ENCODE peak calls at places on chromosomes 12 and 14, in five cellular contexts. R is trophoblast cell, M is IMR-90, I is H9, N is mesendoderm. B is an unnamed sample.

GRCh38 chr14:92936085-92936484 is 13.1 kb downstream of the CHGA start:
- DNase-seq in R (no peak), M (no peak), I (no peak), N (no peak), B (no peak)

GRCh38 chr12:10186299-10186698 is 7.5 kb downstream of the TMEM52B start:
- DNase-seq in I (no peak), M (no peak), R (no peak), N (no peak), B (no peak)

GRCh38 chr12:109263439-109263838 is 45.6 kb downstream of the FOXN4 start:
- DNase-seq in R (no peak), I (no peak), N (no peak), M (no peak), B (no peak)

GRCh38 chr14:44151120-44151519 is 356.0 kb downstream of the FSCB start:
- DNase-seq in R (no peak), M (no peak), I (no peak), N (no peak), B (no peak)

GRCh38 chr12:75289678-75290200 is 40.4 kb downstream of the CAPS2 start:
- DNase-seq in R (peak; percentile 8), I (no peak), N (no peak), M (peak; percentile 31), B (no peak)

GRCh38 chr14:63632932-63633514 is 8.6 kb downstream of the WDR89 start:
- DNase-seq in R (peak; percentile 70), N (no peak), I (no peak), M (peak; percentile 44), B (no peak)

GRCh38 chr12:61356485-61356884 is 903.7 kb upstream of the USP15 start:
- DNase-seq in I (no peak), R (no peak), N (no peak), M (no peak), B (no peak)

GRCh38 chr12:121537814-121538698 is 42.8 kb downstream of the KDM2B start:
- DNase-seq in R (no peak), N (no peak), I (no peak), M (no peak), B (no peak)

GRCh38 chr12:759628-760027 is 7.2 kb downstream of the WNK1 start:
- DNase-seq in R (no peak), I (no peak), M (no peak), N (no peak), B (no peak)

GRCh38 chr14:104551851-104552737 is 27.5 kb upstream of the C14orf180 start:
- DNase-seq in N (peak; percentile 3), M (no peak), R (no peak), I (no peak), B (no peak)
- H3K4me2 ChIP-seq in N (no peak overlapping the region), M (no peak overlapping the region), R (no peak overlapping the region), I (no peak overlapping the region), B (no peak overlapping the region)

GRCh38 chr14:96252323-96253052 is 3.5 kb upstream of the BDKRB1 start:
- DNase-seq in N (no peak), R (no peak), M (no peak), I (no peak), B (no peak)
- H3K4ac ChIP-seq in N (no peak overlapping the region), R (peak overlapping the region; percentile 78), M (peak overlapping the region; percentile 99), I (no peak overlapping the region), B (no peak overlapping the region)

DNA sequence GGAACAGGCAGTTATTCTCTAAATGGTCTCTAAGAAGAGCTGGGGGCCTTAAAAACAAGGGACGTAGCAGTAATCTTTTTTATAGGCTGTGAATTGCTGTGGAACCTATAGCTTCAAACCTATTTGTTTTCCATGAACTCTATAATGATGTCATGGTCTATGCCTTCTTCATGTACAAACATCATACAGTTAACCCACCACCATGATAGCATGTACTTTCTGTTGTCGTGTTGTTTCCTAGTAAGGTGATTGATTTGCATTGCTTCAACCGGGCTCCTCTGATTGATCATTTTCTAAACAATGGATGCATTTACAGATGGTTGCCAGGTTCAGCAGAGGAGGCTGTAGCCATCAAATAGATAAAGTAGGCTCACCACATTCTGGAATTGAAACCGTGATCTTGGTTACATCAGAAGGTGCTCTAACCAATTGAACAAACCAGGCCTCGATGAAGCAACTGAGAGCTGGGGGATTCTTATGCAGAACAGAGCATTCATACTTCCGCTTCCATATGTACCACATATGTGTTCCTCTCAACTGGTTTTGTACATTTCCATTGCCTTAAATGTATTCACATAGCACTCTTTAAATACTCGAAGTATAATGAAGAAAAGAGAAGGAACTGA is 25.6 kb upstream of the PCNX1 start:
- DNase-seq in M (no peak), R (no peak), I (no peak), N (no peak), B (no peak)
- H3K27me3 ChIP-seq in M (no peaks in the 10 kb centered on the region), R (no peaks in the 10 kb centered on the region), I (no peaks in the 10 kb centered on the region), N (no peaks in the 10 kb centered on the region), B (no peaks in the 10 kb centered on the region)

GRCh38 chr12:124551268-124552144 is 15.9 kb downstream of the NCOR2 start:
- DNase-seq in R (peak; percentile 52), I (peak; percentile 83), M (peak; percentile 33), N (peak; percentile 89), B (no peak)
- H3K4me2 ChIP-seq in R (peak overlapping the region; percentile 33), I (no peak overlapping the region), M (no peak overlapping the region), N (no peak overlapping the region), B (no peak overlapping the region)

DNA sequence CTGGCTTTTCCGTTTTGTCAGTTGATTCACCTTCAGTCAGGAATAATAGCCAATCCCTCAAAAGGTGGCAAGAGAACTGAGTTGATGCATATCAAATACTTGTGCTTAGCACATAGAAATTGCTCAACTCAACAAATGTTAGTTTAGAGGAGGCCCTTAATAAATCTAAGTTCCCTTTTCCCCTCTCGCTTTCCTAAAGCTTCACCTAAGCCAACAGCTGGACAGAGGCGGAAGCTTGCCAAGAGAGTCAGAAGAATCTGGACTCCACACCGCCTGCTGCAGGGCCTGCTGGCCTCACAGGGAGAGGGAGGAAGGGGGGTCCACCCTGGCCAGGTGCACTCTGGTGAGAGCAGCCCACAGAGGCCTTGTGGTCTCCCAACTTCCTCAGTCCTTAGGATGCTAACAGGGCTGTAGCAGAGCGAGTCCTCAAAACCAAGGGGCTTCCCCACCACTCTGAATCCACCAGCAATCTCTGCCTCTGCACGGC is 213.1 kb downstream of the CHST11 start:
- DNase-seq in I (no peak), R (no peak), M (peak; percentile 35), N (no peak), B (no peak)
- H3K4ac ChIP-seq in I (no peak overlapping the region), R (no peak overlapping the region), M (no peak overlapping the region), N (no peak overlapping the region), B (no peak overlapping the region)

GRCh38 chr14:36580141-36580855 is 2.1 kb downstream of the NKX2-8 start:
- DNase-seq in N (peak; percentile 54), R (no peak), I (peak; percentile 57), M (no peak), B (no peak)

GRCh38 chr14:36579573-36580140 is 2.8 kb downstream of the NKX2-8 start:
- DNase-seq in M (no peak), R (no peak), I (peak; percentile 58), N (peak; percentile 33), B (no peak)

GRCh38 chr14:36582011-36582873 is at the start of gene NKX2-8:
- DNase-seq in R (no peak), N (peak; percentile 47), I (peak; percentile 67), M (no peak), B (no peak)

GRCh38 chr14:36582874-36583241 is 444 bp upstream of the NKX2-8 start:
- DNase-seq in R (no peak), M (no peak), I (no peak), N (no peak), B (no peak)

DNA sequence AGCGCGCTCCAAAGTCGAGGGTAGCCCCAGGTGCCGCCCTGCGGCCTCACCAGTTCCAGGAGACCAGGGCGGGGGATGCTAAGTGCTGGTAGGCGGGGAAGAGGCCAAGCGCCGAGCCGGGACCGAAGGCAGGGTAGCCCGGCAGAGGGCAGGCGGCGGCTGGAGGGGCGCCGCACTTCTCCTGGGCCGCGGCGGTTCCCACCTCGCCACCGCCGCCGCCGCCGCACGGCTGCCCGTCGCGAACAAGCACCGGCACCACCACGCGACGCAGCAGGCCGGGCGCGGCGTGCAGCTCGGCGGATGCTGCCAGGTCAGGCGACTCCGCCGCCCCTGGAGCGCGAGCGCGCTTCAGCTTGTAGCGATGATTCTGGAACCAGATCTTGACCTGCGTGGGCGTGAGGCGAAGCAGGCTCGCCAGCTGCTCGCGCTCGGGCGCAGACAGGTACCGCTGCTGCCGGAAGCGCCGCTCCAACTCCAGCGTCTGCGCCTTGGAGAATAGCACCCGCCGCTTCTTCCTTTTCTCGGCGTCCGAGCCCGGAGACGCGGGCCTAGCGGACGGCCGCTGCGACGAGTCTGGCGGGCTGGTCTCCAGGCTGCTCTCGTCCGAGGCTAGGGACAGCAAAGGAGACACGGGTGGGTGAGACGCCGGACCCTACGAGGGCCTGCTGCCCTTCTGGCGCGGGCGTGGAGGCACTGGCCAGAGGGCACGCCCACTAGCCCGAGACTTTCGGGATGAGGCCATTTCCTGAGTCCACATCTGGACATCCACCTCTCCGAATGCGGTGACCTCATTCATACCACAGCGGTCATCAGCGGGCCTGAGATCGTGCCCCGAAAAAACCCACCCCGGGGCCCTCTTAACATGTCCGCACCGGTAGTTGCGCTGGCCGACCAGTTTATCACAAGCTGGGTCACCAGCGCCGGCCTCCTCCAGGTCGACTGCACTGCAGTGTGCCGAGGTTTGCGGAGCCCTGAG is 1.3 kb downstream of the NKX2-8 start:
- DNase-seq in M (peak; percentile 16), R (peak; percentile 38), N (peak; percentile 81), I (peak; percentile 61), B (no peak)
- H3K27me3 ChIP-seq in M (peaks cover 75% of the 10 kb centered on the region), R (peaks cover 69% of the 10 kb centered on the region), N (peaks cover 77% of the 10 kb centered on the region), I (peaks cover 92% of the 10 kb centered on the region), B (peaks cover 88% of the 10 kb centered on the region)

GRCh38 chr12:116934908-116935698 is 24.4 kb downstream of the FBXW8 start:
- DNase-seq in R (no peak), M (no peak), N (no peak), I (no peak), B (no peak)

GRCh38 chr12:116941188-116941587 is 30.4 kb downstream of the FBXW8 start:
- DNase-seq in I (no peak), R (peak; percentile 74), M (no peak), N (no peak), B (no peak)

GRCh38 chr12:116933512-116934246 is 22.9 kb downstream of the FBXW8 start:
- DNase-seq in M (no peak), N (no peak), I (no peak), R (no peak), B (no peak)

GRCh38 chr12:116939734-116940133 is 29.0 kb downstream of the FBXW8 start:
- DNase-seq in R (peak; percentile 11), I (no peak), M (no peak), N (no peak), B (no peak)

GRCh38 chr12:116937640-116938039 is 26.9 kb downstream of the FBXW8 start:
- DNase-seq in N (no peak), R (no peak), M (no peak), I (no peak), B (no peak)
- H3K4me2 ChIP-seq in N (no peak overlapping the region), R (no peak overlapping the region), M (no peak overlapping the region), I (no peak overlapping the region), B (no peak overlapping the region)

GRCh38 chr14:97578982-97579381 is 781.8 kb downstream of the VRK1 start:
- DNase-seq in N (no peak), M (no peak), R (no peak), I (no peak), B (no peak)

GRCh38 chr14:97580923-97581495 is 783.8 kb downstream of the VRK1 start:
- DNase-seq in N (peak; percentile 55), R (peak; percentile 8), I (peak; percentile 38), M (no peak), B (peak; percentile 48)

DNA sequence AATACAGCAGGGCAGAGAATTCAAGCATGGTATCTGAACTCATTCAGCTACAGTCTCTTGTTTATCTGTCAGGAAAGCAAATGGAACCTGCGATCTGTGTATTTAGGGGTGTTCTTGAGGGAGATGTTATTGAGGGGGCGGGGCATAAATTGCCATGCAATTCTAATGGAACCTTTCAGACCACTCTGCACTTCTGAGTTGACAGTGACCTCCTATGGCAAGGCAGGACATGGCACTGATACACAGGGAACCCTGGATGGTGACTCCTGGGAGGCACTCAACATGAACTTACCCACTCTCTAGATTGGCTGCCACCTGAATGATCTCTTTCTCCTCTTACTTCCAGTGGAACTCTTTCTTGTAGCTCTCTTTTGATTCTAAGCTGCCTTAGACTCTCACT is 787.3 kb downstream of the VRK1 start:
- DNase-seq in I (peak; percentile 50), M (no peak), N (peak; percentile 62), R (no peak), B (no peak)
- H3K4ac ChIP-seq in I (no peak overlapping the region), M (no peak overlapping the region), N (no peak overlapping the region), R (no peak overlapping the region), B (no peak overlapping the region)